ENCODE peak calls at places on chromosomes 6 and 20, in ten cellular contexts. X, W, C, A, J, Z, L, G, S and B are unnamed samples.

GRCh38 chr20:30503992-30504570 is 753.4 kb upstream of the DEFB115 start:
- DNase-seq in X (no peak), W (no peak), C (no peak), A (no peak), J (no peak), Z (no peak), L (no peak), G (no peak), S (no peak), B (no peak)

GRCh38 chr6:42021847-42022754 is 28.2 kb upstream of the TAF8 start:
- DNase-seq in X (no peak), W (no peak), C (no peak), A (no peak), J (no peak), Z (no peak), L (no peak), G (peak; percentile 48), S (peak; percentile 45), B (peak; percentile 58)

GRCh38 chr6:127345521-127345920 is 2.1 kb upstream of the ECHDC1 start:
- DNase-seq in X (no peak), W (no peak), C (no peak), A (no peak), J (no peak), Z (no peak), L (no peak), G (no peak), S (no peak), B (no peak)

GRCh38 chr6:14478396-14479225 is 361.0 kb downstream of the CD83 start:
- DNase-seq in X (no peak), W (no peak), C (no peak), A (no peak), J (no peak), Z (no peak), L (no peak), G (no peak), S (no peak), B (no peak)

GRCh38 chr6:136963259-136963658 is 41.2 kb downstream of the SLC35D3 start:
- DNase-seq in X (no peak), W (no peak), C (no peak), A (no peak), J (no peak), Z (no peak), L (no peak), G (no peak), S (no peak), B (no peak)

GRCh38 chr20:5513975-5514516 is 197.3 kb upstream of the PROKR2 start:
- DNase-seq in X (no peak), W (no peak), C (no peak), A (peak; percentile 25), J (no peak), Z (no peak), L (no peak), G (no peak), S (no peak), B (no peak)

GRCh38 chr6:109867009-109867969 is 110.8 kb upstream of the GPR6 start:
- DNase-seq in X (no peak), W (no peak), C (no peak), A (peak; percentile 27), J (peak; percentile 85), Z (peak; percentile 33), L (peak; percentile 31), G (peak; percentile 52), S (no peak), B (no peak)

GRCh38 chr6:44045672-44046015 is 81.6 kb downstream of the MRPL14 start:
- DNase-seq in X (no peak), W (no peak), C (no peak), A (no peak), J (no peak), Z (peak; percentile 21), L (peak; percentile 75), G (peak; percentile 52), S (no peak), B (no peak)

GRCh38 chr6:73200735-73201134 is 24.6 kb downstream of the KHDC1L start:
- DNase-seq in X (no peak), W (no peak), C (no peak), A (no peak), J (no peak), Z (no peak), L (no peak), G (no peak), S (no peak), B (no peak)

GRCh38 chr20:17747431-17747846 is 47.7 kb downstream of the BANF2 start:
- DNase-seq in X (no peak), W (no peak), C (no peak), A (peak; percentile 88), J (no peak), Z (peak; percentile 79), L (peak; percentile 64), G (peak; percentile 73), S (no peak), B (no peak)

GRCh38 chr6:114569643-114570042 is 226.8 kb upstream of the HS3ST5 start:
- DNase-seq in X (no peak), W (no peak), C (no peak), A (no peak), J (no peak), Z (no peak), L (no peak), G (no peak), S (no peak), B (no peak)
- TF ChIP-seq CTCF in X (no peak), W (no peak), C (no peak), A (no peak), J (no peak), Z (no peak), L (no peak), G (no peak), S (no peak), B (no peak)

GRCh38 chr20:2816583-2817340 is 598 bp downstream of the TMEM239 start:
- DNase-seq in X (peak; percentile 51), W (no peak), C (peak; percentile 66), A (no peak), J (peak; percentile 80), Z (no peak), L (no peak), G (no peak), S (no peak), B (no peak)
- TF ChIP-seq CTCF in X (no peak), W (no peak), C (peak; percentile 74), A (peak; percentile 8), J (no peak), Z (no peak), L (no peak), G (no peak), S (no peak), B (no peak)

DNA sequence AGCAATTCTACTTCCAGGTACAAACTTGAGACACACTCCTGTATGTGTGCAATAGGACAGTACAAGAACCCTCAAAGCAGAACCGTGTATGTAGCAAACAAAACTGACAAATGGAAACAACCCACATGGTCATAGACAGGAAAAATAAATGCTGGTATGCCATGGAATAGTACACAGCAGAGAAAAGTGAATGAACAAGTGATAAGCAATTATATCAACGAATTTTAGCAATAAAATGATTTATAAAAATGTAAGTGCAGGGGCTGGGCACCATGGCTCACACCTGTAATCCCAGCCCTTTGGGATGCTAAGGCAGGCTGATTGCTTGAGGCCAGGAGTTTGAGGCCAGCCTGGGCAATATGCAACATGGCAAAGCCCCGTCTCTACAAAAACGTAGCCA is 9.3 kb downstream of the RIPOR3 start:
- DNase-seq in X (no peak), W (no peak), C (no peak), A (no peak), J (no peak), Z (no peak), L (no peak), G (no peak), S (no peak), B (no peak)
- TF ChIP-seq CTCF in X (no peak), W (no peak), C (no peak), A (no peak), J (no peak), Z (no peak), L (no peak), G (no peak), S (no peak), B (no peak)

DNA sequence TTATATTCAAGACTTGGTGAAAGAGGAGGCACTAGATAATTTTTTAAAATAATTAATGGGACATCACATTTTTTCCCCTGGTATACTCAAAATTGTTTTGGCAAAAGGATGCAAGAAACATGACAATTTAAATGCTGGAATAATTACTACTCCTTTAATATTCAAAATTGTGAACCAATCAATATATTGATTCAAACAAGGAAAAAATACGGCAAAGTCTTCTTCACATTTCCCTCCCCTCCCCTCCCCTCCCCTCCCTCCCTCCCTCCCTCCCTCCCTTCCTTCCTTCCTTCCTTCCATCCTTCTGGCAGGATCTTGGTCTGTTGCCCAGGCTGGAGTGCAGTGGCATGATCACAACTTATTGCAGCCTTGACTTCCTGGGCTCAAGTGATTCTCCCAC is 4.1 kb downstream of the SLC35F1 start:
- DNase-seq in X (no peak), W (no peak), C (no peak), A (no peak), J (no peak), Z (no peak), L (no peak), G (no peak), S (no peak), B (no peak)
- TF ChIP-seq CTCF in X (no peak), W (no peak), C (no peak), A (no peak), J (no peak), Z (no peak), L (no peak), G (no peak), S (no peak), B (no peak)

GRCh38 chr6:98847767-98848538 is 13.6 kb downstream of the POU3F2 start:
- DNase-seq in X (peak; percentile 62), W (no peak), C (no peak), A (no peak), J (peak; percentile 82), Z (no peak), L (no peak), G (peak; percentile 14), S (no peak), B (no peak)
- TF ChIP-seq CTCF in X (no peak), W (no peak), C (no peak), A (no peak), J (no peak), Z (no peak), L (no peak), G (no peak), S (no peak), B (no peak)

GRCh38 chr6:36738108-36738507 is 40.5 kb downstream of the RAB44 start:
- DNase-seq in X (no peak), W (no peak), C (no peak), A (no peak), J (no peak), Z (no peak), L (no peak), G (no peak), S (no peak), B (no peak)

GRCh38 chr6:36734486-36735060 is 36.9 kb downstream of the RAB44 start:
- DNase-seq in X (no peak), W (no peak), C (no peak), A (no peak), J (no peak), Z (no peak), L (no peak), G (no peak), S (no peak), B (no peak)

GRCh38 chr6:36737043-36737785 is 39.6 kb downstream of the RAB44 start:
- DNase-seq in X (no peak), W (no peak), C (no peak), A (no peak), J (no peak), Z (no peak), L (peak; percentile 24), G (no peak), S (no peak), B (no peak)

GRCh38 chr6:36733300-36733699 is 35.7 kb downstream of the RAB44 start:
- DNase-seq in X (no peak), W (no peak), C (no peak), A (no peak), J (no peak), Z (no peak), L (no peak), G (no peak), S (no peak), B (no peak)

GRCh38 chr6:36735110-36735971 is 37.7 kb downstream of the RAB44 start:
- DNase-seq in X (peak; percentile 94), W (no peak), C (no peak), A (peak; percentile 95), J (peak; percentile 96), Z (peak; percentile 97), L (peak; percentile 88), G (peak; percentile 97), S (no peak), B (no peak)
- TF ChIP-seq CTCF in X (peak; percentile 5), W (no peak), C (no peak), A (peak; percentile 50), J (no peak), Z (peak; percentile 35), L (no peak), G (no peak), S (no peak), B (no peak)